ENCODE peak calls at places on chromosome 21, in five cellular contexts. One of them, this sample, is unnamed. For H3K9me3 and H3K27me3, the result is how much of the 10 kb centered on the place peaks cover.

GRCh38 chr21:39313457-39314154 is at the start of gene BRWD1:
- DNase-seq in left ventricle myocardium inferior: peak
- DNase-seq in CD8-positive, alpha-beta memory T cell: peak
- DNase-seq in PC-9: peak
- DNase-seq in small intestine: peak
- DNase-seq in this sample: peak

GRCh38 chr21:46211376-46211775 is 17.2 kb downstream of the LSS start:
- DNase-seq in left ventricle myocardium inferior: no peak
- DNase-seq in CD8-positive, alpha-beta memory T cell: peak
- DNase-seq in PC-9: no peak
- DNase-seq in small intestine: no peak
- DNase-seq in this sample: no peak

GRCh38 chr21:46121286-46122221 is 23.6 kb downstream of the COL6A2 start:
- DNase-seq in left ventricle myocardium inferior: peak
- DNase-seq in CD8-positive, alpha-beta memory T cell: peak
- DNase-seq in PC-9: no peak
- DNase-seq in small intestine: no peak
- DNase-seq in this sample: no peak

GRCh38 chr21:31914472-31914871 is 41.7 kb downstream of the HUNK start:
- DNase-seq in left ventricle myocardium inferior: no peak
- DNase-seq in CD8-positive, alpha-beta memory T cell: no peak
- DNase-seq in PC-9: no peak
- DNase-seq in small intestine: no peak
- DNase-seq in this sample: no peak

GRCh38 chr21:46159841-46160562 is 4.6 kb upstream of the FTCD start:
- DNase-seq in left ventricle myocardium inferior: no peak
- DNase-seq in CD8-positive, alpha-beta memory T cell: no peak
- DNase-seq in PC-9: no peak
- DNase-seq in small intestine: no peak
- DNase-seq in this sample: no peak

GRCh38 chr21:46634427-46634826 is 1.0 kb upstream of the PRMT2 start:
- DNase-seq in left ventricle myocardium inferior: no peak
- DNase-seq in CD8-positive, alpha-beta memory T cell: no peak
- DNase-seq in PC-9: peak
- DNase-seq in small intestine: no peak
- DNase-seq in this sample: no peak

GRCh38 chr21:25639167-25639921 is at the start of gene JAM2:
- DNase-seq in left ventricle myocardium inferior: peak
- DNase-seq in CD8-positive, alpha-beta memory T cell: peak
- DNase-seq in PC-9: no peak
- DNase-seq in small intestine: no peak
- DNase-seq in this sample: peak

GRCh38 chr21:20971296-20971921 is 26.8 kb upstream of the NCAM2 start:
- DNase-seq in left ventricle myocardium inferior: peak
- DNase-seq in CD8-positive, alpha-beta memory T cell: no peak
- DNase-seq in PC-9: peak
- DNase-seq in small intestine: peak
- DNase-seq in this sample: peak

GRCh38 chr21:35394634-35395369 is 345.7 kb upstream of the RUNX1 start:
- DNase-seq in left ventricle myocardium inferior: no peak
- DNase-seq in CD8-positive, alpha-beta memory T cell: no peak
- DNase-seq in PC-9: no peak
- DNase-seq in small intestine: no peak
- DNase-seq in this sample: no peak

GRCh38 chr21:38958940-38959685 is 153.4 kb downstream of the ETS2 start:
- DNase-seq in left ventricle myocardium inferior: no peak
- DNase-seq in CD8-positive, alpha-beta memory T cell: no peak
- DNase-seq in PC-9: no peak
- DNase-seq in small intestine: peak
- DNase-seq in this sample: no peak

GRCh38 chr21:46420241-46421190 is 38.2 kb upstream of the DIP2A start:
- DNase-seq in left ventricle myocardium inferior: no peak
- DNase-seq in CD8-positive, alpha-beta memory T cell: no peak
- DNase-seq in PC-9: no peak
- DNase-seq in small intestine: no peak
- DNase-seq in this sample: no peak

GRCh38 chr21:46117586-46118304 is 19.8 kb downstream of the COL6A2 start:
- DNase-seq in left ventricle myocardium inferior: peak
- DNase-seq in CD8-positive, alpha-beta memory T cell: peak
- DNase-seq in PC-9: no peak
- DNase-seq in small intestine: no peak
- DNase-seq in this sample: no peak

GRCh38 chr21:34535886-34536285 is 23.9 kb upstream of the KCNE1 start:
- DNase-seq in left ventricle myocardium inferior: no peak
- DNase-seq in CD8-positive, alpha-beta memory T cell: no peak
- DNase-seq in PC-9: no peak
- DNase-seq in small intestine: no peak
- DNase-seq in this sample: no peak

GRCh38 chr21:45555557-45556301 is 13.5 kb upstream of the SLC19A1 start:
- DNase-seq in left ventricle myocardium inferior: peak
- DNase-seq in CD8-positive, alpha-beta memory T cell: peak
- DNase-seq in PC-9: no peak
- DNase-seq in small intestine: peak
- DNase-seq in this sample: peak

GRCh38 chr21:14603202-14603601 is 57.1 kb upstream of the SAMSN1 start:
- DNase-seq in left ventricle myocardium inferior: no peak
- DNase-seq in CD8-positive, alpha-beta memory T cell: no peak
- DNase-seq in PC-9: no peak
- DNase-seq in small intestine: no peak
- DNase-seq in this sample: no peak

GRCh38 chr21:45393833-45394638 is 10.9 kb upstream of the COL18A1 start:
- DNase-seq in left ventricle myocardium inferior: no peak
- DNase-seq in CD8-positive, alpha-beta memory T cell: peak
- DNase-seq in PC-9: no peak
- DNase-seq in small intestine: no peak
- DNase-seq in this sample: no peak

GRCh38 chr21:28387220-28387619 is 605.5 kb downstream of the LTN1 start:
- DNase-seq in left ventricle myocardium inferior: no peak
- DNase-seq in CD8-positive, alpha-beta memory T cell: no peak
- DNase-seq in PC-9: no peak
- DNase-seq in small intestine: no peak
- DNase-seq in this sample: no peak
- H3K9me3 ChIP-seq in left ventricle myocardium inferior: under half
- H3K9me3 ChIP-seq in CD8-positive, alpha-beta memory T cell: under half
- H3K9me3 ChIP-seq in PC-9: under half
- H3K9me3 ChIP-seq in small intestine: under half
- H3K9me3 ChIP-seq in this sample: under half

GRCh38 chr21:33169360-33169759 is 60.4 kb upstream of the IFNAR2 start:
- DNase-seq in left ventricle myocardium inferior: no peak
- DNase-seq in CD8-positive, alpha-beta memory T cell: no peak
- DNase-seq in PC-9: no peak
- DNase-seq in small intestine: no peak
- DNase-seq in this sample: no peak
- H3K27me3 ChIP-seq in left ventricle myocardium inferior: half or more
- H3K27me3 ChIP-seq in CD8-positive, alpha-beta memory T cell: under half
- H3K27me3 ChIP-seq in PC-9: half or more
- H3K27me3 ChIP-seq in small intestine: under half
- H3K27me3 ChIP-seq in this sample: under half

GRCh38 chr21:37811711-37812110 is 104.5 kb downstream of the KCNJ6 start:
- DNase-seq in left ventricle myocardium inferior: no peak
- DNase-seq in CD8-positive, alpha-beta memory T cell: no peak
- DNase-seq in PC-9: no peak
- DNase-seq in small intestine: no peak
- DNase-seq in this sample: no peak
- H3K9me3 ChIP-seq in left ventricle myocardium inferior: under half
- H3K9me3 ChIP-seq in CD8-positive, alpha-beta memory T cell: under half
- H3K9me3 ChIP-seq in PC-9: under half
- H3K9me3 ChIP-seq in small intestine: under half
- H3K9me3 ChIP-seq in this sample: under half

DNA sequence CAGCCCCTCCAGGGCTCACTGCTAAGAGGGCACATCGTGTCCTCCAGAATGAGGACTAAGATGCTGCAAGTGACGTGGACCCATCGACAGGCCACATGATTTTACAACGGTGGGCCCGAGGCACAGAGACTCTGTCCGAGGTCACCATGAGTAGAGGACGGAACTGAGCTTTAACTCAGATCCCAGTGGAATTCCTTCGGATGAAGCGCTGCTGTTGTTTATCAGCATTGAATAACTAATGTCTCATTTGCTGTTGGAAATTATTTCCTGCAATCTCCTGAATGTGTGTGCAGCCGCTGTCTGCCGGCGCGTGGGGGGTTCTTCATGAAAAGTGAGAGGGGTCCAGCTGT is 41.8 kb downstream of the RSPH1 start:
- DNase-seq in left ventricle myocardium inferior: no peak
- DNase-seq in CD8-positive, alpha-beta memory T cell: no peak
- DNase-seq in PC-9: no peak
- DNase-seq in small intestine: no peak
- DNase-seq in this sample: no peak
- H3K27me3 ChIP-seq in left ventricle myocardium inferior: under half
- H3K27me3 ChIP-seq in CD8-positive, alpha-beta memory T cell: under half
- H3K27me3 ChIP-seq in PC-9: under half
- H3K27me3 ChIP-seq in small intestine: under half
- H3K27me3 ChIP-seq in this sample: under half

DNA sequence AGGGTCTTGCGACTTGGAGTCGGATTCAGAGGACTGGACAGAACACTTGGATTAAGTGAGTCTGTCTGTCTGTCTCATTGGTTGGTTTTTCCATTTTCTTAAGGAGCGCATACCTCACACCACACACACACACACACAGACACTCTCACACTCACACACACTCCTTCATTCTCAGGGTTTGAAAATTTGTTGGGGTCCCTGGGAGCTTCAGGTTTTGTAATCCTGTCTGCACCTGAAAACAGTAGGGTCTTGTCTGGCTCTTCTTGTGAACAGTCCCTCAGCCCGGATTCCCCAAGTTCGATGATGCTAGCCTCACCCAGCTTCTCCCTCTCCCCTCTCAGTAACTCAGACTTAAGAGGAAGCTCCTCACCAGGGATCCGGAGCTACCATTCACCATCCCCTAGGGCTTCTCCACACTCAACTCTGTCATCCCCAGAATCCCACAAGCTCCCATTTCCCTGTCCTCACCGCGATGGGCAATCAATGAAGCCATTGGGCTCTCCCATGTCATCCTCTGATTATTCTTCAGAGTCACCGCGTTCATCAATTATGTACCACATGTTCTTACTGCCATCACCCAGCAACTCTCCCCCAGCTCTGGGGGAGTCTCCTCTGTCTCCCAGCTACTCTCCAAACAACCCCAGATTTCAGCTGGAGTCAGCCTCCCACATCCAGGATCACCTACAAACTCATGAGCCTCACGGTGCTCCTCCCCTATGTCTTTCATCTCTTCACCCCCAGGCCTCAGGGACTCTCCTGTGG is 1530.9 kb upstream of the TPTE start:
- DNase-seq in left ventricle myocardium inferior: no peak
- DNase-seq in CD8-positive, alpha-beta memory T cell: no peak
- DNase-seq in PC-9: no peak
- DNase-seq in small intestine: no peak
- DNase-seq in this sample: no peak
- H3K9me3 ChIP-seq in left ventricle myocardium inferior: under half
- H3K9me3 ChIP-seq in CD8-positive, alpha-beta memory T cell: under half
- H3K9me3 ChIP-seq in PC-9: under half
- H3K9me3 ChIP-seq in small intestine: under half
- H3K9me3 ChIP-seq in this sample: under half

GRCh38 chr21:42658320-42659105 is 5.1 kb downstream of the PDE9A start:
- DNase-seq in left ventricle myocardium inferior: no peak
- DNase-seq in CD8-positive, alpha-beta memory T cell: peak
- DNase-seq in PC-9: no peak
- DNase-seq in small intestine: no peak
- DNase-seq in this sample: no peak

GRCh38 chr21:42655797-42656770 is 2.7 kb downstream of the PDE9A start:
- DNase-seq in left ventricle myocardium inferior: no peak
- DNase-seq in CD8-positive, alpha-beta memory T cell: peak
- DNase-seq in PC-9: peak
- DNase-seq in small intestine: peak
- DNase-seq in this sample: no peak

GRCh38 chr21:42654913-42655796 is 1.7 kb downstream of the PDE9A start:
- DNase-seq in left ventricle myocardium inferior: no peak
- DNase-seq in CD8-positive, alpha-beta memory T cell: peak
- DNase-seq in PC-9: no peak
- DNase-seq in small intestine: no peak
- DNase-seq in this sample: no peak

GRCh38 chr21:42657676-42658319 is 4.4 kb downstream of the PDE9A start:
- DNase-seq in left ventricle myocardium inferior: no peak
- DNase-seq in CD8-positive, alpha-beta memory T cell: peak
- DNase-seq in PC-9: no peak
- DNase-seq in small intestine: no peak
- DNase-seq in this sample: no peak

GRCh38 chr21:42656872-42657271 is 3.5 kb downstream of the PDE9A start:
- DNase-seq in left ventricle myocardium inferior: no peak
- DNase-seq in CD8-positive, alpha-beta memory T cell: peak
- DNase-seq in PC-9: no peak
- DNase-seq in small intestine: no peak
- DNase-seq in this sample: no peak
- H3K27me3 ChIP-seq in left ventricle myocardium inferior: half or more
- H3K27me3 ChIP-seq in CD8-positive, alpha-beta memory T cell: under half
- H3K27me3 ChIP-seq in PC-9: under half
- H3K27me3 ChIP-seq in small intestine: under half
- H3K27me3 ChIP-seq in this sample: under half